ENCODE peak calls at places on chromosomes 7 and 10, in four cellular contexts. K is K562, X is HepG2, W is SK-N-SH. I is an unnamed sample.

GRCh38 chr7:50792342-50793114 is 9.8 kb upstream of the GRB10 start:
- DNase-seq in X (no peak), W (peak), K (peak), I (no peak)

GRCh38 chr10:12844796-12845524 is 156.6 kb downstream of the CCDC3 start:
- DNase-seq in W (peak), K (no peak), X (peak), I (no peak)

GRCh38 chr10:110214380-110214826 is 7.0 kb downstream of the MXI1 start:
- DNase-seq in K (peak), X (no peak), W (no peak), I (no peak)

GRCh38 chr7:155423337-155424285 is 34.3 kb upstream of the EN2 start:
- DNase-seq in K (no peak), W (no peak), X (no peak), I (no peak)

GRCh38 chr10:95756061-95756751 is at the start of gene ENTPD1:
- DNase-seq in X (no peak), W (no peak), K (no peak), I (peak)

GRCh38 chr7:108459922-108460551 is 3.8 kb upstream of the NRCAM start:
- DNase-seq in K (peak), X (peak), W (peak), I (no peak)

GRCh38 chr10:75137533-75138438 is 26.3 kb downstream of the SAMD8 start:
- DNase-seq in X (no peak), K (peak), W (peak), I (no peak)

GRCh38 chr10:50990568-50991495 is 83.5 kb upstream of the PRKG1 start:
- DNase-seq in X (no peak), K (no peak), W (peak), I (no peak)

GRCh38 chr10:71782917-71783490 is 9.7 kb upstream of the VSIR start:
- DNase-seq in K (no peak), X (no peak), W (no peak), I (no peak)

GRCh38 chr7:159042084-159042483 is 102.6 kb downstream of the VIPR2 start:
- DNase-seq in X (no peak), W (no peak), K (no peak), I (no peak)

GRCh38 chr7:32088336-32088975 is 18.2 kb upstream of the PDE1C start:
- DNase-seq in K (no peak), W (no peak), X (no peak), I (no peak)

GRCh38 chr10:92492748-92493240 is 81.1 kb downstream of the IDE start:
- DNase-seq in X (no peak), W (no peak), K (no peak), I (no peak)

GRCh38 chr7:134458806-134459698 is at the start of gene AKR1B1:
- DNase-seq in W (peak), X (peak), K (peak), I (peak)

GRCh38 chr10:660413-660979 is 29.0 kb downstream of the DIP2C start:
- DNase-seq in X (no peak), K (no peak), W (no peak), I (no peak)

GRCh38 chr10:43250925-43251663 is 15.8 kb downstream of the RASGEF1A start:
- DNase-seq in K (no peak), W (no peak), X (no peak), I (no peak)

GRCh38 chr10:14062528-14063260 is 268.0 kb downstream of the FRMD4A start:
- DNase-seq in X (no peak), K (no peak), W (no peak), I (no peak)

GRCh38 chr7:122337011-122337410 is 32.5 kb upstream of the FEZF1 start:
- DNase-seq in X (no peak), W (no peak), K (no peak), I (no peak)

GRCh38 chr7:4167385-4167910 is 514.6 kb upstream of the FOXK1 start:
- DNase-seq in K (no peak), X (no peak), W (no peak), I (no peak)

GRCh38 chr7:119254741-119255140 is 1018.2 kb upstream of the KCND2 start:
- DNase-seq in W (no peak), K (no peak), X (no peak), I (no peak)

GRCh38 chr7:123823898-123824753 is 20.8 kb upstream of the HYAL4 start:
- DNase-seq in K (no peak), X (no peak), W (no peak), I (peak)

GRCh38 chr10:71213761-71214440 is 1.5 kb downstream of the UNC5B start:
- DNase-seq in X (no peak), W (peak), K (no peak), I (no peak)

GRCh38 chr7:37986780-37987380 is 66.4 kb downstream of the EPDR1 start:
- DNase-seq in W (no peak), X (no peak), K (no peak), I (no peak)

GRCh38 chr10:132836832-132837540 is 51.0 kb upstream of the NKX6-2 start:
- DNase-seq in W (peak), X (peak), K (peak), I (no peak)

GRCh38 chr7:47100815-47101435 is 481.0 kb downstream of the TNS3 start:
- DNase-seq in X (peak), K (peak), W (peak), I (no peak)

GRCh38 chr7:98372993-98373392 is 27.9 kb downstream of the BAIAP2L1 start:
- DNase-seq in X (no peak), K (no peak), W (no peak), I (no peak)

GRCh38 chr7:15407910-15408309 is 153.9 kb downstream of the AGMO start:
- DNase-seq in W (no peak), X (no peak), K (peak), I (no peak)

GRCh38 chr10:60384006-60384405 is 5.7 kb downstream of the ANK3 start:
- DNase-seq in K (no peak), W (no peak), X (no peak), I (no peak)

GRCh38 chr10:29826221-29826620 is 191.4 kb upstream of the SVIL start:
- DNase-seq in K (no peak), W (no peak), X (no peak), I (no peak)

GRCh38 chr10:82340166-82340565 is 465.2 kb downstream of the NRG3 start:
- DNase-seq in X (no peak), W (no peak), K (no peak), I (no peak)

GRCh38 chr10:127464561-127464960 is 84.5 kb upstream of the NPS start:
- DNase-seq in K (no peak), X (no peak), W (no peak), I (no peak)

GRCh38 chr10:70053896-70054641 is 1.4 kb downstream of the MACROH2A2 start:
- DNase-seq in X (peak), K (no peak), W (peak), I (no peak)

GRCh38 chr7:90917536-90917935 is 321.4 kb downstream of the CDK14 start:
- DNase-seq in X (no peak), W (no peak), K (no peak), I (no peak)

GRCh38 chr7:36119005-36119711 is 33.9 kb upstream of the EEPD1 start:
- DNase-seq in W (no peak), X (peak), K (no peak), I (no peak)

GRCh38 chr10:11234857-11235640 is 217.4 kb downstream of the CELF2 start:
- DNase-seq in X (no peak), K (no peak), W (no peak), I (no peak)

GRCh38 chr10:18179901-18180300 is 39.7 kb downstream of the CACNB2 start:
- DNase-seq in K (no peak), X (no peak), W (no peak), I (no peak)

GRCh38 chr10:130221456-130222375 is 85.5 kb downstream of the GLRX3 start:
- DNase-seq in X (no peak), W (no peak), K (no peak), I (no peak)

GRCh38 chr10:59805043-59805442 is 51.8 kb upstream of the MRLN start:
- DNase-seq in K (peak), X (peak), W (peak), I (no peak)

GRCh38 chr10:35359873-35360272 is 23.6 kb downstream of the CCNY start:
- DNase-seq in X (no peak), W (no peak), K (no peak), I (no peak)

DNA sequence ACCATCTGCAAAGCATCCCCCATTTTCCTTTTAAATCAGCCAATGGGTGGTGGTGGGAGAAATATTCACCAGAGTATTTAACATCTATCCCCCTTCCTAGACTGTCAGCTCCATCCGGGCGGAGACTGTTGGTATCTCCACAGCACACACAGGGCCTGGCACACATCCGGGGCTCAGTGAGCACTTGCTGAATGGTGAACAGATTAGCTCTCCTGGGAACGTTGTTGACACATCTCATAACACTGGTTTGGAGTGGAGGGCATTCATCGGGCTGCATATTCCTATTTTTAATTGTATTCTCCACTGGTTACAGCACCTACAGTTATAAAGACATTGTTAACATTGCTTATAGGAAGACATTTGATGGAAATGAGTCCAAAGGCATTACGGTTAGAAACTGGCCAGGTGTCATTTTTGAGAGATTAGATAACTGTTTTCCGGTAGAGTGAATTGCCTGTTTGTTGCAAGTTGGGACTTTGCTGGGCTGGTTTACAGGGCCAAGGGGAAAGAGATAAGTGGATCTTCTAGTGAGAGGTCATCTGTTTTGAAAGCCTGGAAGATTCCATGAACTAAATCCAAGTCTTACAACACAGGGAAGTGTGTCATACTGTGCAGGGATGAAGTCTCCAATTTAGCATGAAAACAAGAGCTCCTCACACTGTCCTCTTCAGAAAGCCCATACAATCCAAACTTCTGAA is 101.8 kb downstream of the EGFR start:
- DNase-seq in K (peak), W (no peak), X (no peak), I (no peak)
- TF ChIP-seq MXI1 in K (no peak), W (no peak), X (no peak), I (no peak)

GRCh38 chr7:84705079-84705478 is 481.8 kb downstream of the SEMA3D start:
- DNase-seq in X (no peak), K (no peak), W (no peak), I (no peak)

GRCh38 chr7:84705701-84706100 is 481.2 kb downstream of the SEMA3D start:
- DNase-seq in X (no peak), W (no peak), K (no peak), I (no peak)

GRCh38 chr7:84700563-84701370 is 486.1 kb downstream of the SEMA3D start:
- DNase-seq in K (no peak), X (no peak), W (no peak), I (no peak)

GRCh38 chr7:84701524-84702306 is 485.1 kb downstream of the SEMA3D start:
- DNase-seq in W (no peak), X (peak), K (peak), I (no peak)

GRCh38 chr7:84704380-84704779 is 482.5 kb downstream of the SEMA3D start:
- DNase-seq in K (no peak), W (no peak), X (no peak), I (no peak)
- TF ChIP-seq MAX in K (no peak), W (no peak), X (no peak), I (no peak)

GRCh38 chr7:22958742-22959141 is 55.2 kb downstream of the HYCC1 start:
- DNase-seq in K (no peak), W (no peak), X (no peak), I (no peak)

GRCh38 chr7:22962775-22963358 is 51.1 kb downstream of the HYCC1 start:
- DNase-seq in W (no peak), X (no peak), K (no peak), I (no peak)
- TF ChIP-seq MXI1 in W (no peak), X (no peak), K (no peak), I (no peak)

GRCh38 chr7:80415114-80415513 is 96.8 kb downstream of the GNAT3 start:
- DNase-seq in K (no peak), W (no peak), X (no peak), I (no peak)

GRCh38 chr7:80415522-80415921 is 96.3 kb downstream of the GNAT3 start:
- DNase-seq in X (no peak), K (no peak), W (no peak), I (no peak)

GRCh38 chr7:80417211-80417793 is 94.6 kb downstream of the GNAT3 start:
- DNase-seq in K (no peak), W (no peak), X (no peak), I (no peak)

GRCh38 chr7:80420876-80421275 is 91.0 kb downstream of the GNAT3 start:
- DNase-seq in K (no peak), X (no peak), W (no peak), I (no peak)
- TF ChIP-seq MAX in K (no peak), X (no peak), W (no peak), I (no peak)

DNA sequence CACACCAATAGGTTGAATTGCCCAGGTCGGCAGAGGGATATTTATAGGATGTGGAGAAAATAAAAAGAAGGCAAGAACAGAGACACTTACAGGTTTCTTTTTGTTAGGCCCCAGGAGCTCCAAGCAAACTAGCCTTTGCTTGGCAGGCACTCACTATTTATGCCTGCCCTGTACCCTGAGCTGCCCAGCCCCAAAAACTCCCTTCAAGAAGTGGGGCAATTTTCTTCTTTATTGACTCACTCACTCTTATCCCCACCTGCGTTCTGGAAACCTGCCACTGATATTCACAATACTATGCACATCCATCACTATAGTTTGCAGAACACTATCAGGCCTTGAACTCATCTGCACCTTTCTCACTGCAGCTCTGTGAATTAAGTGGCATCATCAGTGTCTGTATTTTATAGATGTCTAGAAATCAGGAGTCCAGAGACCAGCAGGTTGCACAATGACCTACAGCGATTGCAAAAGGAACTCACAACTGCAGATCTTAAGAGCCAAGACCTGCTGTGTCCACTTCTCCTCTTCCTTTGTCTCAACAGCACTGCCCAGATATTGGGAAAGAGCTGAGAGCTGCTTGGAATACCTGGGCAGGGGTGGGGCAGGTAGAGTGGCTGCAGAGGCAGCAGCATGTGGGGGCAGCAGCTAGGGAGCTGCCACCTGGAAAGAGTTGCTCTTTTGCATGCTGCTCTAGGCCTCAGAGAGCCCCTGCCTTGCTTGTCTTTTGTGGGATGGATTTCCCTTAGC is at the start of gene SFTPD:
- DNase-seq in X (no peak), W (no peak), K (no peak), I (no peak)
- TF ChIP-seq MXI1 in X (no peak), W (no peak), K (no peak), I (no peak)

GRCh38 chr10:114412907-114413386 is 8.6 kb upstream of the AFAP1L2 start:
- DNase-seq in K (no peak), X (no peak), W (no peak), I (no peak)
- TF ChIP-seq MAX in K (no peak), X (no peak), W (no peak), I (no peak)

DNA sequence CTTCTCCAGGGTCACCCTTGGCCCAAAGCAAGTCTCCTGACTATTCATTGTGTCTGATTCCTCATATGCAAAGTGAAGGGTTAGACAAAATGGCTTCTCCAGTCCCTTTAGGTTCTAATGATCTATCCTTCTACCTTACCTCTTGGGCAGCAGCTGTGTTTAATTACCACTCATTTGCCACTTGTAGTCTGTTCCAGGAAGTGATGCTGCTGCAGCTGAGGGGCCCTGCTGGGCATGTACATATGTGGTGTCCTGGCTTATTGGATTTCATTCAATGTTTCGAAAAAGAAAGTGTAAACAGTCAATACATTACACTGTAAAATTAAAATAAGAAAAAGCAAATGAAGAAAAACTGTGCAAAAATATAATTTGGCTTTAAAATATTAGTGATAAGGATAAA is 36.6 kb downstream of the SCIN start:
- DNase-seq in W (peak), K (no peak), X (no peak), I (no peak)
- TF ChIP-seq MXI1 in W (no peak), K (no peak), X (no peak), I (no peak)

DNA sequence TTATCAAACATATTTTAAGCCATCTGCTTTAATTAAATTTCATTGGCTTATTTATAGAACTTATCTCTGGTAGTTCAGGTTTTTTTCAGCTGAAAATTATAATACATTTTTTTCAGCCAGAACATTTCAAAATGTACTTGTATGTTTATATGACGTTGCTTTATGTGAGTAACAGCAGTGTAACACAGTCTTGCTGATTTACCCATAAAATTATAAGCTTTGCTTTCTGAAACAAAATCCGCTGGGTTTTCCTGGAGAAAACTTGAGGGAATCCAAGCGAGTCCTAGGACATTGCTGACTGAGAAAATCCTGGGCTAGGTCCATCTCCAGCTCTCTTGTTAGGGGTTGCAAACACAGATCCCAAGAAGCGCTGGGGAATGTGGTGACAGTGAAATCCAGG is 112.2 kb upstream of the GATA3 start:
- DNase-seq in X (no peak), K (no peak), W (no peak), I (no peak)
- TF ChIP-seq MAX in X (no peak), K (no peak), W (no peak), I (no peak)